ENCODE peak calls at places on chromosomes 5 and 9, in ten cellular contexts. D, P, K, U, Z, S, N, I, W and E are unnamed samples.

GRCh38 chr5:125696762-125697161 is 726.4 kb upstream of the GRAMD2B start:
- DNase-seq in W (no peak), P (no peak), I (peak), S (peak), K (peak), N (peak), Z (no peak), D (no peak), U (no peak), E (peak)

GRCh38 chr9:25733336-25733982 is 55.2 kb upstream of the TUSC1 start:
- DNase-seq in I (no peak), S (no peak), P (no peak), K (no peak), N (no peak), W (peak), D (no peak), Z (no peak), U (no peak), E (no peak)

GRCh38 chr5:172149073-172149472 is 39.0 kb downstream of the STK10 start:
- DNase-seq in S (no peak), N (peak), P (no peak), D (no peak), I (no peak), Z (no peak), W (no peak), K (peak), U (peak), E (no peak)

GRCh38 chr5:74630387-74631087 is 10.0 kb downstream of the ENC1 start:
- DNase-seq in N (peak), I (no peak), S (no peak), U (no peak), K (peak), D (no peak), Z (no peak), P (no peak), W (no peak), E (peak)

GRCh38 chr9:126962336-126962735 is 47.8 kb downstream of the RALGPS1 start:
- DNase-seq in D (no peak), P (no peak), N (no peak), W (no peak), U (peak), K (no peak), S (no peak), I (no peak), Z (no peak), E (no peak)

GRCh38 chr9:107755267-107755666 is 265.7 kb upstream of the KLF4 start:
- DNase-seq in P (no peak), N (no peak), I (no peak), U (no peak), Z (no peak), D (no peak), W (peak), K (peak), S (no peak), E (no peak)

GRCh38 chr9:89677696-89678393 is 73.0 kb downstream of the GADD45G start:
- DNase-seq in I (no peak), P (no peak), U (peak), K (no peak), Z (no peak), W (no peak), S (no peak), N (no peak), D (no peak), E (peak)

GRCh38 chr5:149796025-149796424 is 65.9 kb downstream of the PPARGC1B start:
- DNase-seq in S (no peak), I (no peak), D (no peak), Z (no peak), N (no peak), K (no peak), W (no peak), U (peak), P (no peak), E (no peak)

GRCh38 chr5:138354926-138355378 is 2.5 kb downstream of the KDM3B start:
- DNase-seq in N (no peak), S (no peak), Z (no peak), P (peak), U (no peak), W (peak), I (peak), K (peak), D (no peak), E (peak)

GRCh38 chr5:141809697-141810096 is 68.5 kb downstream of the PCDH1 start:
- DNase-seq in K (no peak), S (no peak), Z (no peak), D (no peak), I (no peak), U (peak), W (no peak), P (no peak), N (no peak), E (no peak)

GRCh38 chr9:107149756-107150155 is 133.3 kb upstream of the RAD23B start:
- DNase-seq in D (no peak), N (no peak), U (no peak), Z (no peak), I (no peak), P (no peak), S (no peak), W (no peak), K (no peak), E (no peak)

GRCh38 chr5:35213608-35214007 is 16.7 kb downstream of the PRLR start:
- DNase-seq in N (no peak), W (no peak), U (no peak), S (no peak), P (no peak), K (no peak), I (no peak), Z (no peak), D (no peak), E (no peak)
- H3K4me3 ChIP-seq in N (no peak), W (no peak), U (no peak), S (no peak), P (no peak), K (no peak), I (no peak), Z (no peak), D (no peak), E (no peak)

DNA sequence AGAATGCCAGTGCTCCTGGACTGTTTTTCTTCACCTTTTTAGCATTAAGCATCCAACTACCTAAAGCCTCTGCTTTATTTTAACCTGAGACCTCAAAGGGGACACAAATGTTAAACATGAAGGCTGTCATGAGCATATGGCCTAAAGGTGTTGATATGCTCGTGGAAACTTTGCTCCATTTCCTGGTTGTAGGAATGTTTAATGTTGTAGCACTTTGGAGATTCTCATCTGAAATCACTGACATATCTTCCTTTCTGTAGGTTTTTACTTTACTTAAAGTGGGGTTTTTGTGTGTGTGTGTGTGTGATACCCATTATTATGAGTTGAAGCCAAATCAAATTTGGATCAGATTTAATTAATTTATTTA is 37.0 kb downstream of the HABP4 start:
- DNase-seq in W (no peak), S (no peak), N (no peak), I (no peak), K (no peak), D (no peak), Z (no peak), U (no peak), P (no peak), E (no peak)
- H3K4me3 ChIP-seq in W (no peak), S (no peak), N (no peak), I (no peak), K (no peak), D (no peak), Z (no peak), U (no peak), P (no peak), E (no peak)

GRCh38 chr5:96928931-96929708 is 6.8 kb upstream of the LNPEP start:
- DNase-seq in W (no peak), P (no peak), N (no peak), Z (no peak), S (no peak), U (no peak), I (no peak), D (no peak), K (no peak), E (no peak)
- H3K4me3 ChIP-seq in W (no peak), P (no peak), N (no peak), Z (no peak), S (no peak), U (no peak), I (no peak), D (no peak), K (no peak), E (no peak)

GRCh38 chr9:125841444-125841843 is 94.3 kb downstream of the PBX3 start:
- DNase-seq in P (no peak), U (no peak), W (no peak), S (no peak), I (no peak), Z (no peak), N (no peak), D (no peak), K (no peak), E (no peak)

GRCh38 chr9:125845271-125845808 is 98.2 kb downstream of the PBX3 start:
- DNase-seq in P (no peak), U (no peak), Z (no peak), W (no peak), K (no peak), D (no peak), I (no peak), S (no peak), N (no peak), E (no peak)

GRCh38 chr9:125842215-125842614 is 95.0 kb downstream of the PBX3 start:
- DNase-seq in D (no peak), W (no peak), S (no peak), Z (no peak), P (no peak), U (no peak), N (no peak), I (no peak), K (no peak), E (no peak)

GRCh38 chr9:125844611-125845010 is 97.4 kb downstream of the PBX3 start:
- DNase-seq in N (no peak), S (no peak), W (no peak), U (no peak), D (no peak), Z (no peak), K (no peak), P (no peak), I (no peak), E (no peak)

DNA sequence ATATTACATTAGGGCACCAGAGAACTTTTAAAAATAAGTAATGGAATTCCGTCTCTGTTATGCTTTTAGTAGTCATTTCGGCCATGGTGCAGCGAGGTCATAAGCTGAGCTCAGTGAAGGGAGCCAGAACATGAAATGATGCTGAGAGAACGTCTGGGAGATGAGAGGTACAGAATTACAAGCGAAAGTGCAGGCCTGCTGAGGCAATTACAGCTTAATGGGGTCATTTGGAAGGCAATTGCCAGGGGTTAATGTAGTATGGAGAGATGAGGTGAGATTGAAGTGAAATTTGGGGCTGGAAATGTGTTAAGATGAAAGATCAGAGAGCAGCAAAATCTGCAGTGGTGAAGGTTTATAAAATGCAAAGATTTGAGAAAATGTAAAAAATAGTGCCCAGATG is 96.5 kb downstream of the PBX3 start:
- DNase-seq in D (no peak), W (no peak), P (no peak), Z (no peak), K (no peak), U (no peak), S (no peak), I (peak), N (no peak), E (no peak)
- H3K4me3 ChIP-seq in D (no peak), W (no peak), P (no peak), Z (peak), K (no peak), U (no peak), S (no peak), I (peak), N (no peak), E (no peak)